ENCODE peak calls at places on chromosome 1, in eight cellular contexts. K, T, A, G, E, U, C and V are unnamed samples.

GRCh38 chr1:13807213-13807612 is 107.2 kb downstream of the PRDM2 start:
- DNase-seq in T (no peak), E (peak; percentile 13), A (no peak), G (peak; percentile 42), C (no peak), U (no peak), K (no peak), V (no peak)

GRCh38 chr1:118209648-118210047 is 24.6 kb upstream of the SPAG17 start:
- DNase-seq in E (no peak), C (no peak), U (no peak), A (no peak), G (no peak), T (no peak), K (no peak), V (no peak)

GRCh38 chr1:9900142-9901043 is 9.7 kb downstream of the CTNNBIP1 start:
- DNase-seq in A (no peak), C (no peak), E (peak; percentile 73), K (no peak), G (no peak), T (no peak), U (peak; percentile 37), V (no peak)

GRCh38 chr1:234478152-234478480 is 863 bp downstream of the TARBP1 start:
- DNase-seq in K (peak; percentile 64), U (peak; percentile 70), A (no peak), C (no peak), G (no peak), T (peak; percentile 20), E (peak; percentile 49), V (no peak)

GRCh38 chr1:23529146-23530088 is 1.6 kb downstream of the E2F2 start:
- DNase-seq in A (no peak), C (no peak), T (no peak), G (peak; percentile 26), E (no peak), K (no peak), U (no peak), V (no peak)

GRCh38 chr1:112618721-112619517 is at the start of gene ST7L:
- DNase-seq in G (peak; percentile 75), A (peak; percentile 22), K (peak; percentile 60), E (peak; percentile 86), U (peak; percentile 57), T (peak; percentile 18), C (peak; percentile 51), V (peak; percentile 30)

GRCh38 chr1:7888248-7889010 is 35.6 kb upstream of the UTS2 start:
- DNase-seq in A (no peak), T (no peak), G (no peak), U (no peak), C (peak; percentile 17), E (no peak), K (no peak), V (no peak)

GRCh38 chr1:29590583-29591555 is 354.5 kb downstream of the PTPRU start:
- DNase-seq in G (peak; percentile 59), E (no peak), U (no peak), C (no peak), K (no peak), T (no peak), A (peak; percentile 82), V (no peak)

GRCh38 chr1:48908606-48909005 is 131.9 kb upstream of the BEND5 start:
- DNase-seq in U (no peak), G (no peak), T (no peak), K (no peak), A (no peak), C (no peak), E (no peak), V (no peak)

GRCh38 chr1:194056169-194056568 is 869.8 kb upstream of the B3GALT2 start:
- DNase-seq in G (no peak), T (no peak), K (peak; percentile 20), A (no peak), E (no peak), C (no peak), U (no peak), V (no peak)

GRCh38 chr1:2523891-2524609 is 2.3 kb downstream of the PANK4 start:
- DNase-seq in C (no peak), T (no peak), E (no peak), K (peak; percentile 66), U (no peak), G (no peak), A (no peak), V (no peak)